ENCODE peak calls at places on chromosomes 6 and 20, in nine cellular contexts. C is prostate gland; I is breast epithelium; J is CD8-positive, alpha-beta T cell; K is DND-41; F is brain microvascular endothelial cell; W is sigmoid colon; Y is upper lobe of right lung; M is OCI-LY7. D is an unnamed sample.
A peak's percentile ranks its signal among the peaks of the same experiment; 100 is the strongest.

GRCh38 chr6:137867685-137868509 is 838 bp downstream of the TNFAIP3 start:
- DNase-seq in C (peak; percentile 28), I (no peak), J (peak; percentile 51), K (peak; percentile 91), F (no peak), W (peak; percentile 77), Y (peak; percentile 67), M (peak; percentile 87), D (no peak)

GRCh38 chr6:142518126-142518525 is 216.3 kb downstream of the ADGRG6 start:
- DNase-seq in C (no peak), I (no peak), J (no peak), K (peak; percentile 48), F (no peak), W (no peak), Y (no peak), M (no peak), D (no peak)

GRCh38 chr6:74607934-74608333 is 597.9 kb downstream of the COL12A1 start:
- DNase-seq in C (no peak), I (no peak), J (no peak), K (no peak), F (no peak), W (no peak), Y (no peak), M (no peak), D (no peak)

GRCh38 chr20:6067765-6068318 is 14.0 kb upstream of the LRRN4 start:
- DNase-seq in C (no peak), I (no peak), J (no peak), K (no peak), F (no peak), W (no peak), Y (no peak), M (no peak), D (no peak)

GRCh38 chr6:11632231-11632630 is 94.7 kb downstream of the TMEM170B start:
- DNase-seq in C (no peak), I (no peak), J (no peak), K (no peak), F (no peak), W (no peak), Y (no peak), M (no peak), D (no peak)

GRCh38 chr6:46815130-46815529 is 21.9 kb downstream of the MEP1A start:
- DNase-seq in C (no peak), I (no peak), J (no peak), K (no peak), F (no peak), W (no peak), Y (no peak), M (no peak), D (no peak)

GRCh38 chr6:168302534-168302933 is 17.0 kb downstream of the DACT2 start:
- DNase-seq in C (no peak), I (no peak), J (no peak), K (no peak), F (no peak), W (no peak), Y (no peak), M (no peak), D (no peak)

GRCh38 chr20:1266167-1266973 is at the start of gene SNPH:
- DNase-seq in C (peak; percentile 58), I (no peak), J (peak; percentile 76), K (peak; percentile 47), F (peak; percentile 74), W (peak; percentile 91), Y (peak; percentile 80), M (peak; percentile 1), D (peak; percentile 81)

GRCh38 chr6:35275417-35275816 is 15.9 kb downstream of the ZNF76 start:
- DNase-seq in C (no peak), I (no peak), J (no peak), K (no peak), F (no peak), W (no peak), Y (no peak), M (no peak), D (no peak)

GRCh38 chr6:20128018-20128417 is 84.3 kb downstream of the MBOAT1 start:
- DNase-seq in C (no peak), I (no peak), J (no peak), K (no peak), F (no peak), W (no peak), Y (no peak), M (no peak), D (no peak)

GRCh38 chr6:169997930-169998218 is 246.5 kb downstream of the ERMARD start:
- DNase-seq in C (no peak), I (no peak), J (no peak), K (no peak), F (no peak), W (peak; percentile 50), Y (peak; percentile 45), M (no peak), D (no peak)

GRCh38 chr6:119355157-119355556 is 5.6 kb upstream of the MAN1A1 start:
- DNase-seq in C (no peak), I (no peak), J (no peak), K (no peak), F (no peak), W (no peak), Y (no peak), M (peak; percentile 73), D (no peak)

GRCh38 chr6:140857734-140858380 is 1274.9 kb upstream of the GJE1 start:
- DNase-seq in C (no peak), I (no peak), J (no peak), K (no peak), F (peak; percentile 88), W (no peak), Y (no peak), M (no peak), D (no peak)

GRCh38 chr20:49706548-49707517 is 6.8 kb downstream of the B4GALT5 start:
- DNase-seq in C (no peak), I (no peak), J (no peak), K (no peak), F (no peak), W (no peak), Y (no peak), M (no peak), D (no peak)
- H3K4me3 ChIP-seq in C (no peak overlapping the region), I (no peak overlapping the region), J (no peak overlapping the region), K (no peak overlapping the region), F (no peak overlapping the region), W (no peak overlapping the region), Y (no peak overlapping the region), M (no peak overlapping the region), D (no peak overlapping the region)

DNA sequence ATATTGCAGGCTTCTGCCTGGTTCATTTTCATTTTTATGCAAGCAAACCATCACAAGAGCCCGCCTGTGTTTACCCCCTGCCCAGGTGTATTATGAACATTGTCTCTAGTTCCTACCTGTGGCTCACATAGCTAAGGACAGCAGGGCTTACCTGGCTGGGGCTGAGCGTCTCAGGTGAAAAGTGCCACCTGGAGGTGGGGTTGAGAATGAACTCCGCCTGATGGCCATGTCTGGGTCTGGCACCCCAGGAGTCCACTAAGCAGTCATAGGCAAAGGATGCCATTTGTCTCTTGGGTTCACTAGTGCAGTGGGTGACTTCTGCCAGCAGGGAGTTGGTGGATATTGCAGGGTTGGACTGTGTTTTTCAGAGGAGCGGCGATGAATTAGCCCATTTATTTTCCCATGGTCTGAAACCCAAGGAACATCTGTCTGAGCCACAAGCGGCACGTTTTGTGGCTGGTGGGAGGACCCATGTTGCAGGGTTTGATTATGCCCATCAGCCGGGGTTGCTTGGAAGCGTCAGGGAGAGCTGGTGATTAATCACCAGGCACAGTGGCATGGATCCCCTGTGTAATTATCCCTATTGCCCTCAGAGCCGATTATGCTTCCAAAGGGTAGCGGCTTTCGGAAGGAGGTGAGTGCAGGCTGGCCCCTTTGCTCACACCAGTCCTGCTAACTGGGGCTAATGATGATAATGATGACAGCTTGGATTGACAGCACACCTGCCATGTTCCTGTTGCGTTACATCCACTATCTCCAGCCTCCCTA is 92.2 kb downstream of the CDH26 start:
- DNase-seq in C (peak; percentile 30), I (no peak), J (no peak), K (no peak), F (no peak), W (peak; percentile 29), Y (no peak), M (no peak), D (no peak)
- TF ChIP-seq CTCF in C (peak; percentile 24), I (no peak), J (no peak), K (peak; percentile 44), F (peak; percentile 37), W (no peak), Y (peak; percentile 29), M (peak; percentile 47), D (no peak)

DNA sequence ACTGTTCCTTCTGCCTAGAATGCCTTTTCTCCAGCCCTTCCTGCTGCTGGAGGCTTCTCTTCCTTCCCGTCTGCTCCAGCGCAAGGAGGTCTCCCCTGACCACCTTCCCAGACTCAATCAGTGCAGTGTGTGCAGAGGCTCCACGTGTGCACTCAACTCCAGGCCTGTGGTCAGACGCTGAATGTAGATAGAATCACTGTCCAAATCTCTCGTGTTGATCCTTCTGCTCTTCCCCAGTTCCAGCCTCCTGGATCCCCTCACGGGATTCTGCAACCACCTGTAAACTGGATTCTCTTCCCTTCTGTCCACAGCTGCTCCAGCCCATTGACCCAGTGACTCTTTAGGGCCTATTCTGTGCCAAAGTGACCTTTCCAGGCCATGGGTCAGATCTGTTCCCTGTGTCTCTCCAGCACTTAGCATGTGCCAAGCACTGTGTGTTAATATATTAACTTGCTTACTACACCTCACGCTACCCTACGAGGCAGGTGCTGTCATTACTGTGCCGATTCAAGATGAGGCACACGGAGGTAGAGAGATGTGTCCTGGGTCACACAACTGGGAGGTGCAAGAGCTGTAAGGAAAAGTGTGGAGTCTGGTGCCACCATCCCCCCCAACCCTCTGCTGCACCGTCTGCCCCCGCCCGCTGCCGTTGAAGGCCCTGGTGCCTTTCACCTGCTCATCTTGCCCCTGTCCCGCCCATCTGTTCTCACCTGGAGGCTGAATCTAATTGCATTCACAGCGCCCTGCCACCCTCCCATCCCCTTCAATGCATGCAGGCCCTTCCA is 112.2 kb downstream of the SULF2 start:
- DNase-seq in C (no peak), I (no peak), J (no peak), K (no peak), F (no peak), W (no peak), Y (peak; percentile 41), M (no peak), D (no peak)
- H3K27ac ChIP-seq in C (no peak overlapping the region), I (no peak overlapping the region), J (no peak overlapping the region), K (no peak overlapping the region), F (no peak overlapping the region), W (no peak overlapping the region), Y (no peak overlapping the region), M (no peak overlapping the region), D (no peak overlapping the region)

GRCh38 chr20:4811661-4812181 is 90.0 kb downstream of the PRND start:
- DNase-seq in C (no peak), I (no peak), J (peak; percentile 69), K (peak; percentile 74), F (no peak), W (peak; percentile 84), Y (peak; percentile 74), M (peak; percentile 82), D (peak; percentile 44)

GRCh38 chr20:4813076-4813838 is 91.5 kb downstream of the PRND start:
- DNase-seq in C (no peak), I (no peak), J (peak; percentile 22), K (no peak), F (no peak), W (peak; percentile 68), Y (no peak), M (peak; percentile 87), D (peak; percentile 38)

GRCh38 chr20:4811257-4811656 is 89.5 kb downstream of the PRND start:
- DNase-seq in C (no peak), I (no peak), J (no peak), K (no peak), F (no peak), W (peak; percentile 39), Y (no peak), M (no peak), D (no peak)

GRCh38 chr20:4812216-4812615 is 90.5 kb downstream of the PRND start:
- DNase-seq in C (no peak), I (no peak), J (peak; percentile 27), K (no peak), F (no peak), W (no peak), Y (no peak), M (peak; percentile 37), D (no peak)

GRCh38 chr20:4812641-4813075 is 90.9 kb downstream of the PRND start:
- DNase-seq in C (no peak), I (no peak), J (no peak), K (peak; percentile 10), F (no peak), W (no peak), Y (no peak), M (peak; percentile 74), D (no peak)
- H3K4me3 ChIP-seq in C (no peak overlapping the region), I (no peak overlapping the region), J (peak overlapping the region; percentile 0), K (no peak overlapping the region), F (no peak overlapping the region), W (no peak overlapping the region), Y (peak overlapping the region; percentile 10), M (peak overlapping the region; percentile 75), D (no peak overlapping the region)